ENCODE peak calls at places on chromosomes 13 and 19, in four cellular contexts. H is H1, N is K562, O is HepG2. D is an unnamed sample.

GRCh38 chr19:53912653-53913052 is 3.6 kb downstream of the CACNG7 start:
- DNase-seq in N (peak), O (no peak), H (no peak), D (no peak)

GRCh38 chr13:41563501-41564001 is 106.2 kb downstream of the RGCC start:
- DNase-seq in N (no peak), O (peak), H (no peak), D (no peak)

GRCh38 chr19:38030681-38031422 is 123.8 kb downstream of the SIPA1L3 start:
- DNase-seq in H (no peak), N (no peak), O (no peak), D (no peak)

GRCh38 chr13:42116225-42116624 is 67.8 kb downstream of the DGKH start:
- DNase-seq in O (no peak), H (no peak), N (no peak), D (no peak)

GRCh38 chr13:90640976-90641375 is 706.5 kb upstream of the MIR17HG start:
- DNase-seq in H (no peak), N (no peak), O (no peak), D (no peak)

GRCh38 chr13:24500977-24501376 is 11.6 kb downstream of the PARP4 start:
- DNase-seq in O (no peak), N (no peak), H (no peak), D (no peak)

GRCh38 chr13:73429691-73430090 is 370.9 kb downstream of the KLF5 start:
- DNase-seq in H (no peak), N (no peak), O (no peak), D (no peak)

GRCh38 chr13:27170221-27170520 is 1.4 kb downstream of the USP12 start:
- DNase-seq in N (no peak), O (no peak), H (no peak), D (no peak)

GRCh38 chr19:3692141-3693029 is 7.9 kb downstream of the PIP5K1C start:
- DNase-seq in H (no peak), O (no peak), N (peak), D (no peak)

DNA sequence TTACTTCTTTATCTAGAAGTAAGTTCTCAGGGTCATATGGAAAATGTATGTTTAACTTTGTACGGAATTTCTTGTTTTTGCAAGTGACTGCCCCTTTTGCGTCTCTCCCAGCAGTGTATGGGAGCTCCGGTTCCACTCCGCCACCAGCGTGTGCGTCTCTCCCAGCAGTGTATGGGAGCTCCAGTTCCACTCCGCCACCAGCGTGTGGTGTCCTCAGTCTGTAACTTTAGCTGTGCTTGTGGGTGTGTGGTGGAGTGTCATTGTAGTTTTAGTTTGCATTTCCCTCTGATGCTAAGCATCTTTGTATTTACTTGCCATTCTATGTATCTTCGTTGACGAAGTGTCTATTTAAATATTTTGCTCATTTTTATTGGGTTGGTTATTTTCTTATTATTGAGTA is 2.4 kb downstream of the CUL4A start:
- DNase-seq in N (no peak), O (peak), H (no peak), D (no peak)
- TF ChIP-seq HDAC6 in N (no peak), O (no peak), H (no peak), D (no peak)

DNA sequence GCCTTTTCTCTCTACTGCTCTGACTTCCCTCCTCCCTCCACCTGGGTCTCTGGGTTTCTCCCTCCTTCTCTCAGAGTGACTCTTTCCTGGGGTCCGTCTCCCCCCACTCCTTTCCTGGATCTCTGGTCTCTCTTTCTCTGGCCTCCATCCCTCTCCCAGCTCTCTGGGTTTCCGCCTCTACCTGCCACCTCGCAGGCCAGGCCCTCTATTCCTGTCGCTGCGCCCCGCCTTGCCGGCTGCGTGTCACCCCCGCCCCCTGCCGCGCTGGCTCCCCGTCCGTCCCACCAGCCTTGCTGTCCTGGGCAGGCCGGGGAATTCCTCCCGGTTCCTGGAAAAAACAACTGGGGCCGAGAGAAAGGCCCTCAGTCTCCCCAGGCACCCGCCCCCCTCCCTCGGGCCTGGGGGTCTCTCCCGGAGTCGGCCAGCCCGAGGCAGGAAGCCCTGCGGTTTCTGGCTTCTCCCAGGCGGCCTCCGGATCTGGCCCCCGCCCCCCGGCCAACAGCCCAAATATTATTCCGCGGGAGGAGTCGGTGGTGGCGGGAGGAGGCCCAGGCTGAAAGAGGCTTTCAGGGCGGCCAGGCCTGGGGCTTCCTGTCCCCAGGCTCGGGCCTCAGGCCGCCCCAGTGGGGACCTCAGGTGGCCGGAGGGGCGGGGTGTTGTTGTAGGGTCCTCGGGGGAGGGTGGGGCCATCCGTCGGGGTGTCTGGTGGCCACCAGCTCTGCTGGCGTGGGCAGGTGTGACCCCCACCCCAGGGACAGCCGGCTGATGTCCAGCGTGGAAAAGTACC is 9.3 kb downstream of the IRF2BP1 start:
- DNase-seq in H (no peak), N (peak), O (peak), D (no peak)
- TF ChIP-seq HDAC6 in H (no peak), N (no peak), O (no peak), D (no peak)

GRCh38 chr19:43662487-43662886 is 7.5 kb downstream of the PLAUR start:
- DNase-seq in O (peak), N (no peak), H (no peak), D (no peak)
- TF ChIP-seq HDAC6 in O (no peak), N (no peak), H (no peak), D (no peak)

DNA sequence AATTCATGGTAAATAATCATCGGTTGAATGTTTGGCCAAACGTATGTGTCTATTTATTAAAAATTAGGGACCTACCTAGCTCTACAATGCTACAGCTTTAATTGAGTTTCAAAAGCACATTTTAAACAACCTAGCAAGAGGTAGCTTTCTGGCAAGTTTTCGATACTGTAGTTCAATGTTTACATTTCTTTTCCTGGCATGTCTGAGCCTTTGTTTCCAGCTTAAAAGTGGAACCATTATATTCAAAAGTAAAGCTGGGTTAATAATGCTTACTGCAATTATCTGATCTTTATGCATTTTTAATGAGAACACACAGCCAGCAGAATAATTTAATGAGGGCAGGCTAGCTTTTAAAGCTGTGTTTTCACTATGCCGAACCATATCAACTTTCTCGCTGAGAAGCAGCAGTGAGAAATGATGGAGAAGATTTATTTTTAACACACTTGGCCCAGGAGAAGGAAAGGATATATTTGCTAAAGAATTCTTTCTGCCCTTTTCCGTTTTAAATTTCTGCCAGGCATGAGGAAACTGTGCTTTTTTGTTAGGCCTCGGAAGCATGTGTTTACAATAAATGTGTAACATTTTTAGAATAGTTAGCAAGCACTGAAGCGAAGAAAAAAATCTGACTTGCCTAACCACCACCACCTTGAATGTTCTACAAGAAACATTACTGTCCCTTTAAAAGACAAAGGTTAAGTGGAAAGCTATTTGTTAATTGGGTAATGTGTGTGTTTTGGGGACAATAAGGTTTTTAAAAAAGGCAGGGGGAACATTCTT is 989 bp downstream of the MBNL2 start:
- DNase-seq in N (no peak), H (no peak), O (no peak), D (no peak)
- TF ChIP-seq HDAC6 in N (no peak), H (no peak), O (no peak), D (no peak)

DNA sequence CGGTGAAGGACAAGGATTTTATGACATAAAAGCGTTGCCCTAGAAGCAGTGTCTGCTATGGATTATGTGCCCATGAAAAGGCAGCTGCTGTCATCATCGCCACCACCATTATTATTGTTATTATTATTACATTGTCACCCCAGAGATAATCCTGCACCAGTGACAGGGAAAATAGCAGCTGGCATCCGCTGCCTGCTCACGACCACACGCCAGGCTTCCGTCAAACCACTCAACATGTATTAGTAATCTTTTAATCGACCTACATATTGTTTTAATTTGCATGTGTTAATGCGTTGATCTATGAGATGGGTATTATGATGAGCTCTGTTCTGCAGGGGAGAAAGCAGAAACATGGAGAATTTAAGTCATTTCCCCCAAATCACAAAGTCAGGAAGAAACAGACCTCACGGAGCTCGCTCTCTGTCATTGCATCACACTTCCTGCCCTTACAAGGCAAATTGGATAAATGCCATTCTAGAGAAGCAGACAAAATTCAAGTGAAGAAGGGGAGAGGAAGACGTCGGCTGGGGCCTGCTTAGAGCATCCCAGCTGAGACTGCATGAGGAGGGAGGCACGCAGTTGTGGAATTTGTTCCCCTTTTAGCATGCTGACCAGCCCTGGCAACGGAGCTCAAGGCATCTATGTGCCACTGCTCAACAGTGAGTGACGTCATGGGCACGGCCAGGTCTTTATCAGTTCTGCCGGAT is at the start of gene FFAR3:
- DNase-seq in N (no peak), O (no peak), H (no peak), D (no peak)
- TF ChIP-seq HDAC6 in N (no peak), O (no peak), H (no peak), D (no peak)

DNA sequence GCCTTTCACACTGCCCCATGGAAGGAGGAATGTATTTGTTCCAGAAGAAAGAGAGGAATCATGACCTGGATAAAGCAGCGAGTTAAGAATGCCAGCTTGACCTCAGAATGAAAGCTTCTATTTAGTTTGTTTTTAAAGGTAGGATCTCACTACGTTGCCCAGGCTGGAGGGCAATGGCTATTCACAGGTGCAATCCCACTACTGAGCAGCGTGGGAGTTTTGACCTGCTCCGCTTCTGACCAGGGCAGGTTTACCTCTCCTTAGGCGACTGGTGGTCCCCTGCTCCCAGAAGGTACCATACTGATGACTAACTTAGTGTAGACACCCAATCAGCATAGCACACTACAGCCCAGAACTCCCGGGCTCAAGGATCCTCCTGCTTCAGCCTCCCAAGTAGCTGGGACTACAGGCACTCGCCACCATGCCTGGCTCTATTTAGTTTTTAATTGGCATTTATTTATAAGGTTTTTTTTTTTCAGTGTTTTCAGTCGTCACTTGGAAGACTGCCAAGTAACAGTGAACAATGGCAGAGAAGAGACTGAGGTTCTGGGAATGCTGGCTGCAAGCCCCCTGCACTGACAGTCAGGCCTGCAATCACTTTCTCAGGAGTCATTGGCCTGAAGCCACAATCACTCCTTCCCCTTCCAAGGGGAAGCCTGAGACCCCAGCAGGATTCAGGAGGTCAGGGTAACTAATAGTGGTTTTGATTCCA is 73.1 kb downstream of the EPS15L1 start:
- DNase-seq in N (no peak), H (no peak), O (no peak), D (no peak)
- TF ChIP-seq HDAC6 in N (no peak), H (no peak), O (no peak), D (no peak)

GRCh38 chr13:44373601-44374347 is at the start of gene SERP2:
- DNase-seq in N (no peak), H (peak), O (no peak), D (no peak)
- TF ChIP-seq HDAC6 in N (no peak), H (no peak), O (no peak), D (no peak)

GRCh38 chr19:19528721-19529490 is at the start of gene YJEFN3:
- DNase-seq in O (no peak), H (no peak), N (no peak), D (no peak)
- TF ChIP-seq HDAC6 in O (no peak), H (no peak), N (no peak), D (no peak)

GRCh38 chr13:37068962-37069361 is 9.5 kb upstream of the SUPT20H start:
- DNase-seq in N (no peak), O (no peak), H (no peak), D (no peak)
- TF ChIP-seq HDAC6 in N (no peak), O (no peak), H (no peak), D (no peak)